ENCODE peak calls at places on chromosomes 2 and 18, in nine cellular contexts. M is endothelial cell; L is glutamatergic neuron; H is DMS153; C is mesenteric fat pad; V is HFF-Myc; E is mucosa of gallbladder; T is activated T-cell treated with anti-CD3 and anti-CD28 coated beads, Interleukin-2, amount 50 U/mL, for 24 hours; R is cerebellar cortex. K is an unnamed sample.

GRCh38 chr2:23700627-23701026 is 226.3 kb downstream of the ATAD2B start:
- DNase-seq in L (no peak), T (no peak), V (no peak), R (no peak), H (no peak), C (no peak), M (no peak), E (no peak), K (no peak)

GRCh38 chr2:100350661-100351185 is 28.4 kb upstream of the LONRF2 start:
- DNase-seq in L (no peak), V (no peak), E (no peak), R (no peak), T (no peak), M (no peak), H (no peak), C (no peak), K (no peak)

GRCh38 chr2:206585335-206585734 is 57.0 kb upstream of the FAM237A start:
- DNase-seq in V (no peak), H (no peak), M (no peak), T (no peak), R (no peak), C (no peak), E (no peak), L (no peak), K (no peak)

GRCh38 chr2:235663877-235664276 is 170.0 kb downstream of the AGAP1 start:
- DNase-seq in T (no peak), R (no peak), V (no peak), L (no peak), H (no peak), C (no peak), E (no peak), M (no peak), K (no peak)

GRCh38 chr2:17643031-17643615 is 102.6 kb downstream of the VSNL1 start:
- DNase-seq in M (no peak), R (no peak), C (no peak), H (no peak), L (no peak), V (peak), T (no peak), E (peak), K (no peak)

GRCh38 chr2:209872675-209873074 is 101.0 kb downstream of the UNC80 start:
- DNase-seq in H (peak), L (no peak), E (peak), M (peak), V (no peak), C (no peak), R (peak), T (no peak), K (no peak)

GRCh38 chr2:195486987-195487644 is 169.9 kb upstream of the SLC39A10 start:
- DNase-seq in H (no peak), V (no peak), E (no peak), T (no peak), R (no peak), C (no peak), L (no peak), M (no peak), K (no peak)

GRCh38 chr18:3350566-3351527 is 88.9 kb downstream of the MYL12B start:
- DNase-seq in E (no peak), V (no peak), M (no peak), L (no peak), C (no peak), T (no peak), H (no peak), R (no peak), K (no peak)

GRCh38 chr2:191152841-191153240 is 2.0 kb upstream of the STAT4 start:
- DNase-seq in L (no peak), H (no peak), V (peak), T (no peak), M (no peak), R (no peak), E (no peak), C (no peak), K (no peak)

GRCh38 chr2:27446057-27446456 is 3.9 kb downstream of the KRTCAP3 start:
- DNase-seq in C (no peak), R (no peak), H (peak), T (no peak), E (peak), M (no peak), V (no peak), L (no peak), K (no peak)

GRCh38 chr18:26017929-26018328 is 72.5 kb downstream of the SS18 start:
- DNase-seq in L (no peak), C (no peak), R (peak), H (no peak), V (no peak), M (no peak), E (no peak), T (no peak), K (no peak)

GRCh38 chr2:64608867-64609228 is 44.9 kb downstream of the SERTAD2 start:
- DNase-seq in L (no peak), H (no peak), M (no peak), R (no peak), V (no peak), C (peak), T (no peak), E (no peak), K (no peak)

GRCh38 chr2:1585635-1586034 is 158.7 kb downstream of the PXDN start:
- DNase-seq in V (no peak), H (no peak), C (peak), E (no peak), L (no peak), T (no peak), M (no peak), R (no peak), K (peak)

GRCh38 chr2:95315801-95316411 is 18.8 kb downstream of the KCNIP3 start:
- DNase-seq in V (no peak), M (no peak), C (no peak), R (no peak), T (no peak), L (no peak), E (no peak), H (no peak), K (no peak)

GRCh38 chr2:24576617-24577016 is 85.6 kb downstream of the NCOA1 start:
- DNase-seq in T (no peak), E (no peak), R (no peak), C (no peak), M (no peak), L (no peak), V (no peak), H (no peak), K (no peak)

GRCh38 chr18:13437034-13437433 is 218.5 kb downstream of the LDLRAD4 start:
- DNase-seq in R (peak), T (peak), E (no peak), C (peak), V (no peak), H (no peak), M (no peak), L (no peak), K (no peak)

GRCh38 chr18:49728542-49728941 is 84.8 kb downstream of the ACAA2 start:
- DNase-seq in H (peak), V (no peak), E (peak), L (peak), R (peak), C (no peak), T (peak), M (peak), K (no peak)

GRCh38 chr18:37660658-37661057 is 95.1 kb upstream of the CELF4 start:
- DNase-seq in H (no peak), M (no peak), C (no peak), V (no peak), E (no peak), R (no peak), T (no peak), L (no peak), K (no peak)

GRCh38 chr18:58687871-58688308 is 16.6 kb downstream of the MALT1 start:
- DNase-seq in L (no peak), C (no peak), V (no peak), H (no peak), M (no peak), T (peak), R (no peak), E (no peak), K (peak)

GRCh38 chr2:172662099-172662498 is 73.5 kb upstream of the RAPGEF4 start:
- DNase-seq in L (no peak), V (no peak), H (no peak), R (no peak), C (no peak), E (no peak), T (no peak), M (no peak), K (no peak)

GRCh38 chr2:8534386-8534728 is 147.5 kb upstream of the ID2 start:
- DNase-seq in C (no peak), R (no peak), M (no peak), H (no peak), L (no peak), E (no peak), T (no peak), V (no peak), K (no peak)

GRCh38 chr2:71611781-71612545 is 158.6 kb downstream of the DYSF start:
- DNase-seq in T (peak), V (no peak), E (no peak), M (no peak), H (no peak), L (no peak), C (peak), R (no peak), K (peak)

GRCh38 chr18:45738660-45739059 is 14.7 kb downstream of the SLC14A1 start:
- DNase-seq in C (no peak), V (no peak), E (no peak), H (no peak), R (no peak), L (no peak), T (no peak), M (no peak), K (no peak)

GRCh38 chr2:217889656-217890055 is 113.1 kb downstream of the TNS1 start:
- DNase-seq in C (no peak), R (no peak), L (no peak), V (no peak), M (no peak), T (no peak), E (no peak), H (no peak), K (no peak)

GRCh38 chr18:49858309-49859005 is 45.1 kb upstream of the ACAA2 start:
- DNase-seq in C (no peak), L (peak), M (peak), E (peak), T (peak), H (peak), R (peak), V (peak), K (peak)

GRCh38 chr2:234111523-234111922 is 61.0 kb downstream of the SPP2 start:
- DNase-seq in C (no peak), H (no peak), T (no peak), E (no peak), M (no peak), V (no peak), R (no peak), L (no peak), K (no peak)

GRCh38 chr18:48032876-48033769 is 102.7 kb upstream of the SMAD2 start:
- DNase-seq in V (no peak), R (no peak), T (no peak), M (no peak), L (no peak), E (no peak), C (no peak), H (no peak), K (peak)

K was measured in activated effector memory CD4-positive, alpha-beta T cell treated with anti-CD3 and anti-CD28 coated beads, Interleukin-2, amount 50 U/mL, for 16 hours.